ENCODE peak calls at places on chromosomes 1 and 21, in ten cellular contexts. One of them, this sample, is unnamed.

GRCh38 chr21:45152265-45152746 is 77.9 kb downstream of the ADARB1 start:
- ATAC-seq in activated CD8-positive, alpha-beta memory T cell treated with anti-CD3 and anti-CD28 coated beads, Interleukin-2, amount 10 ng/mL, durations not matched to agents 7 days and 5 days: peak
- ATAC-seq in upper lobe of right lung: peak
- ATAC-seq in aorta: peak
- ATAC-seq in left lobe of liver: peak
- ATAC-seq in activated CD8-positive, alpha-beta T cell treated with anti-CD3 and anti-CD28 coated beads, Interleukin-2, amount 10 ng/mL, durations not matched to agents 7 days and 5 days: peak
- ATAC-seq in WTC11: peak
- ATAC-seq in stimulated activated naive CD8-positive, alpha-beta T cell treated with anti-CD3 and anti-CD28 coated beads, Interleukin-15, amount 100 ng/mL, for 72 hours: peak
- ATAC-seq in gastroesophageal sphincter: no peak
- ATAC-seq in CD4-positive, alpha-beta T cell: peak
- ATAC-seq in this sample: peak

GRCh38 chr1:178066904-178067531 is 26.9 kb upstream of the RASAL2 start:
- ATAC-seq in activated CD8-positive, alpha-beta memory T cell treated with anti-CD3 and anti-CD28 coated beads, Interleukin-2, amount 10 ng/mL, durations not matched to agents 7 days and 5 days: no peak
- ATAC-seq in upper lobe of right lung: peak
- ATAC-seq in aorta: no peak
- ATAC-seq in left lobe of liver: peak
- ATAC-seq in activated CD8-positive, alpha-beta T cell treated with anti-CD3 and anti-CD28 coated beads, Interleukin-2, amount 10 ng/mL, durations not matched to agents 7 days and 5 days: no peak
- ATAC-seq in WTC11: no peak
- ATAC-seq in stimulated activated naive CD8-positive, alpha-beta T cell treated with anti-CD3 and anti-CD28 coated beads, Interleukin-15, amount 100 ng/mL, for 72 hours: no peak
- ATAC-seq in gastroesophageal sphincter: no peak
- ATAC-seq in CD4-positive, alpha-beta T cell: no peak
- ATAC-seq in this sample: no peak

GRCh38 chr1:103460496-103460895 is 65.0 kb upstream of the RNPC3 start:
- ATAC-seq in activated CD8-positive, alpha-beta memory T cell treated with anti-CD3 and anti-CD28 coated beads, Interleukin-2, amount 10 ng/mL, durations not matched to agents 7 days and 5 days: no peak
- ATAC-seq in upper lobe of right lung: no peak
- ATAC-seq in aorta: no peak
- ATAC-seq in left lobe of liver: no peak
- ATAC-seq in activated CD8-positive, alpha-beta T cell treated with anti-CD3 and anti-CD28 coated beads, Interleukin-2, amount 10 ng/mL, durations not matched to agents 7 days and 5 days: no peak
- ATAC-seq in WTC11: no peak
- ATAC-seq in stimulated activated naive CD8-positive, alpha-beta T cell treated with anti-CD3 and anti-CD28 coated beads, Interleukin-15, amount 100 ng/mL, for 72 hours: no peak
- ATAC-seq in gastroesophageal sphincter: no peak
- ATAC-seq in CD4-positive, alpha-beta T cell: no peak
- ATAC-seq in this sample: no peak

GRCh38 chr1:115539061-115539460 is 102.7 kb upstream of the VANGL1 start:
- ATAC-seq in activated CD8-positive, alpha-beta memory T cell treated with anti-CD3 and anti-CD28 coated beads, Interleukin-2, amount 10 ng/mL, durations not matched to agents 7 days and 5 days: no peak
- ATAC-seq in upper lobe of right lung: no peak
- ATAC-seq in aorta: no peak
- ATAC-seq in left lobe of liver: no peak
- ATAC-seq in activated CD8-positive, alpha-beta T cell treated with anti-CD3 and anti-CD28 coated beads, Interleukin-2, amount 10 ng/mL, durations not matched to agents 7 days and 5 days: no peak
- ATAC-seq in WTC11: no peak
- ATAC-seq in stimulated activated naive CD8-positive, alpha-beta T cell treated with anti-CD3 and anti-CD28 coated beads, Interleukin-15, amount 100 ng/mL, for 72 hours: no peak
- ATAC-seq in gastroesophageal sphincter: peak
- ATAC-seq in CD4-positive, alpha-beta T cell: no peak
- ATAC-seq in this sample: no peak

GRCh38 chr1:109644670-109645069 is 11.2 kb upstream of the GSTM4 start:
- ATAC-seq in activated CD8-positive, alpha-beta memory T cell treated with anti-CD3 and anti-CD28 coated beads, Interleukin-2, amount 10 ng/mL, durations not matched to agents 7 days and 5 days: no peak
- ATAC-seq in upper lobe of right lung: no peak
- ATAC-seq in aorta: no peak
- ATAC-seq in left lobe of liver: no peak
- ATAC-seq in activated CD8-positive, alpha-beta T cell treated with anti-CD3 and anti-CD28 coated beads, Interleukin-2, amount 10 ng/mL, durations not matched to agents 7 days and 5 days: no peak
- ATAC-seq in WTC11: no peak
- ATAC-seq in stimulated activated naive CD8-positive, alpha-beta T cell treated with anti-CD3 and anti-CD28 coated beads, Interleukin-15, amount 100 ng/mL, for 72 hours: no peak
- ATAC-seq in gastroesophageal sphincter: no peak
- ATAC-seq in CD4-positive, alpha-beta T cell: no peak
- ATAC-seq in this sample: no peak

GRCh38 chr1:172823534-172823933 is 164.6 kb downstream of the FASLG start:
- ATAC-seq in activated CD8-positive, alpha-beta memory T cell treated with anti-CD3 and anti-CD28 coated beads, Interleukin-2, amount 10 ng/mL, durations not matched to agents 7 days and 5 days: no peak
- ATAC-seq in upper lobe of right lung: no peak
- ATAC-seq in aorta: no peak
- ATAC-seq in left lobe of liver: no peak
- ATAC-seq in activated CD8-positive, alpha-beta T cell treated with anti-CD3 and anti-CD28 coated beads, Interleukin-2, amount 10 ng/mL, durations not matched to agents 7 days and 5 days: no peak
- ATAC-seq in WTC11: no peak
- ATAC-seq in stimulated activated naive CD8-positive, alpha-beta T cell treated with anti-CD3 and anti-CD28 coated beads, Interleukin-15, amount 100 ng/mL, for 72 hours: no peak
- ATAC-seq in gastroesophageal sphincter: peak
- ATAC-seq in CD4-positive, alpha-beta T cell: no peak
- ATAC-seq in this sample: no peak

GRCh38 chr1:99600782-99601181 is 45.1 kb upstream of the PALMD start:
- ATAC-seq in activated CD8-positive, alpha-beta memory T cell treated with anti-CD3 and anti-CD28 coated beads, Interleukin-2, amount 10 ng/mL, durations not matched to agents 7 days and 5 days: no peak
- ATAC-seq in upper lobe of right lung: no peak
- ATAC-seq in aorta: no peak
- ATAC-seq in left lobe of liver: no peak
- ATAC-seq in activated CD8-positive, alpha-beta T cell treated with anti-CD3 and anti-CD28 coated beads, Interleukin-2, amount 10 ng/mL, durations not matched to agents 7 days and 5 days: no peak
- ATAC-seq in WTC11: no peak
- ATAC-seq in stimulated activated naive CD8-positive, alpha-beta T cell treated with anti-CD3 and anti-CD28 coated beads, Interleukin-15, amount 100 ng/mL, for 72 hours: no peak
- ATAC-seq in gastroesophageal sphincter: no peak
- ATAC-seq in CD4-positive, alpha-beta T cell: no peak
- ATAC-seq in this sample: no peak

GRCh38 chr1:246789454-246790339 is 65.5 kb downstream of the SCCPDH start:
- ATAC-seq in activated CD8-positive, alpha-beta memory T cell treated with anti-CD3 and anti-CD28 coated beads, Interleukin-2, amount 10 ng/mL, durations not matched to agents 7 days and 5 days: no peak
- ATAC-seq in upper lobe of right lung: no peak
- ATAC-seq in aorta: no peak
- ATAC-seq in left lobe of liver: no peak
- ATAC-seq in activated CD8-positive, alpha-beta T cell treated with anti-CD3 and anti-CD28 coated beads, Interleukin-2, amount 10 ng/mL, durations not matched to agents 7 days and 5 days: no peak
- ATAC-seq in WTC11: peak
- ATAC-seq in stimulated activated naive CD8-positive, alpha-beta T cell treated with anti-CD3 and anti-CD28 coated beads, Interleukin-15, amount 100 ng/mL, for 72 hours: peak
- ATAC-seq in gastroesophageal sphincter: no peak
- ATAC-seq in CD4-positive, alpha-beta T cell: no peak
- ATAC-seq in this sample: no peak

GRCh38 chr1:193366764-193367507 is 180.5 kb upstream of the B3GALT2 start:
- ATAC-seq in activated CD8-positive, alpha-beta memory T cell treated with anti-CD3 and anti-CD28 coated beads, Interleukin-2, amount 10 ng/mL, durations not matched to agents 7 days and 5 days: no peak
- ATAC-seq in upper lobe of right lung: no peak
- ATAC-seq in aorta: no peak
- ATAC-seq in left lobe of liver: no peak
- ATAC-seq in activated CD8-positive, alpha-beta T cell treated with anti-CD3 and anti-CD28 coated beads, Interleukin-2, amount 10 ng/mL, durations not matched to agents 7 days and 5 days: no peak
- ATAC-seq in WTC11: no peak
- ATAC-seq in stimulated activated naive CD8-positive, alpha-beta T cell treated with anti-CD3 and anti-CD28 coated beads, Interleukin-15, amount 100 ng/mL, for 72 hours: no peak
- ATAC-seq in gastroesophageal sphincter: no peak
- ATAC-seq in CD4-positive, alpha-beta T cell: no peak
- ATAC-seq in this sample: no peak

GRCh38 chr1:185305419-185305818 is 11.6 kb downstream of the IVNS1ABP start:
- ATAC-seq in activated CD8-positive, alpha-beta memory T cell treated with anti-CD3 and anti-CD28 coated beads, Interleukin-2, amount 10 ng/mL, durations not matched to agents 7 days and 5 days: peak
- ATAC-seq in upper lobe of right lung: no peak
- ATAC-seq in aorta: no peak
- ATAC-seq in left lobe of liver: peak
- ATAC-seq in activated CD8-positive, alpha-beta T cell treated with anti-CD3 and anti-CD28 coated beads, Interleukin-2, amount 10 ng/mL, durations not matched to agents 7 days and 5 days: peak
- ATAC-seq in WTC11: no peak
- ATAC-seq in stimulated activated naive CD8-positive, alpha-beta T cell treated with anti-CD3 and anti-CD28 coated beads, Interleukin-15, amount 100 ng/mL, for 72 hours: no peak
- ATAC-seq in gastroesophageal sphincter: no peak
- ATAC-seq in CD4-positive, alpha-beta T cell: no peak
- ATAC-seq in this sample: no peak

GRCh38 chr1:10450156-10450801 is 448 bp downstream of the CORT start:
- ATAC-seq in activated CD8-positive, alpha-beta memory T cell treated with anti-CD3 and anti-CD28 coated beads, Interleukin-2, amount 10 ng/mL, durations not matched to agents 7 days and 5 days: no peak
- ATAC-seq in upper lobe of right lung: peak
- ATAC-seq in aorta: no peak
- ATAC-seq in left lobe of liver: peak
- ATAC-seq in activated CD8-positive, alpha-beta T cell treated with anti-CD3 and anti-CD28 coated beads, Interleukin-2, amount 10 ng/mL, durations not matched to agents 7 days and 5 days: no peak
- ATAC-seq in WTC11: peak
- ATAC-seq in stimulated activated naive CD8-positive, alpha-beta T cell treated with anti-CD3 and anti-CD28 coated beads, Interleukin-15, amount 100 ng/mL, for 72 hours: peak
- ATAC-seq in gastroesophageal sphincter: no peak
- ATAC-seq in CD4-positive, alpha-beta T cell: no peak
- ATAC-seq in this sample: no peak

This sample was measured in activated T-helper 17 cell treated with anti-CD3 and anti-CD28 coated beads, Interleukin-2, amount 50 U/mL, for 72 hours.